ENCODE peak calls at places on chromosome 3, in ten cellular contexts. One of them, this sample, is unnamed.

GRCh38 chr3:13785853-13786455 is 93.9 kb downstream of the WNT7A start:
- DNase-seq in gastrocnemius medialis: no peak
- DNase-seq in IMR-90: no peak
- DNase-seq in tibial nerve: no peak
- DNase-seq in CD8-positive, alpha-beta memory T cell: no peak
- DNase-seq in endodermal cell: no peak
- DNase-seq in left lung: no peak
- DNase-seq in sigmoid colon: no peak
- DNase-seq in aorta: peak; percentile 24
- DNase-seq in A549: no peak
- DNase-seq in this sample: no peak

GRCh38 chr3:196992461-196993065 is 23.9 kb upstream of the PIGZ start:
- DNase-seq in IMR-90: no peak
- DNase-seq in sigmoid colon: peak; percentile 34
- DNase-seq in aorta: no peak
- DNase-seq in A549: no peak
- DNase-seq in left lung: no peak
- DNase-seq in CD8-positive, alpha-beta memory T cell: no peak
- DNase-seq in tibial nerve: no peak
- DNase-seq in gastrocnemius medialis: no peak
- DNase-seq in endodermal cell: no peak
- DNase-seq in this sample: peak; percentile 50

GRCh38 chr3:39638286-39638685 is 170.8 kb downstream of the MOBP start:
- DNase-seq in endodermal cell: no peak
- DNase-seq in CD8-positive, alpha-beta memory T cell: no peak
- DNase-seq in sigmoid colon: no peak
- DNase-seq in aorta: no peak
- DNase-seq in left lung: no peak
- DNase-seq in tibial nerve: no peak
- DNase-seq in IMR-90: no peak
- DNase-seq in A549: no peak
- DNase-seq in gastrocnemius medialis: no peak
- DNase-seq in this sample: no peak

GRCh38 chr3:64038252-64038651 is 15.0 kb upstream of the PSMD6 start:
- DNase-seq in aorta: no peak
- DNase-seq in left lung: no peak
- DNase-seq in tibial nerve: no peak
- DNase-seq in CD8-positive, alpha-beta memory T cell: no peak
- DNase-seq in A549: no peak
- DNase-seq in endodermal cell: no peak
- DNase-seq in gastrocnemius medialis: no peak
- DNase-seq in IMR-90: no peak
- DNase-seq in sigmoid colon: no peak
- DNase-seq in this sample: no peak

GRCh38 chr3:79846148-79846933 is 78.5 kb upstream of the ROBO1 start:
- DNase-seq in A549: no peak
- DNase-seq in endodermal cell: peak; percentile 71
- DNase-seq in aorta: no peak
- DNase-seq in sigmoid colon: no peak
- DNase-seq in CD8-positive, alpha-beta memory T cell: no peak
- DNase-seq in left lung: no peak
- DNase-seq in tibial nerve: no peak
- DNase-seq in IMR-90: no peak
- DNase-seq in gastrocnemius medialis: no peak
- DNase-seq in this sample: no peak

GRCh38 chr3:4417449-4417848 is 49.6 kb downstream of the SUMF1 start:
- DNase-seq in A549: no peak
- DNase-seq in tibial nerve: no peak
- DNase-seq in left lung: no peak
- DNase-seq in CD8-positive, alpha-beta memory T cell: no peak
- DNase-seq in aorta: no peak
- DNase-seq in sigmoid colon: no peak
- DNase-seq in gastrocnemius medialis: no peak
- DNase-seq in endodermal cell: no peak
- DNase-seq in IMR-90: peak; percentile 65
- DNase-seq in this sample: no peak

GRCh38 chr3:111932962-111933361 is 45.9 kb upstream of the ABHD10 start:
- DNase-seq in A549: no peak
- DNase-seq in left lung: no peak
- DNase-seq in IMR-90: no peak
- DNase-seq in gastrocnemius medialis: no peak
- DNase-seq in endodermal cell: no peak
- DNase-seq in CD8-positive, alpha-beta memory T cell: no peak
- DNase-seq in aorta: no peak
- DNase-seq in tibial nerve: no peak
- DNase-seq in sigmoid colon: no peak
- DNase-seq in this sample: no peak

GRCh38 chr3:158683216-158683975 is 10.9 kb upstream of the LXN start:
- DNase-seq in aorta: no peak
- DNase-seq in endodermal cell: no peak
- DNase-seq in IMR-90: peak; percentile 88
- DNase-seq in A549: no peak
- DNase-seq in tibial nerve: no peak
- DNase-seq in left lung: no peak
- DNase-seq in sigmoid colon: no peak
- DNase-seq in gastrocnemius medialis: no peak
- DNase-seq in CD8-positive, alpha-beta memory T cell: no peak
- DNase-seq in this sample: no peak

GRCh38 chr3:115052906-115053305 is 94.2 kb downstream of the ZBTB20 start:
- DNase-seq in aorta: no peak
- DNase-seq in sigmoid colon: no peak
- DNase-seq in left lung: no peak
- DNase-seq in gastrocnemius medialis: no peak
- DNase-seq in CD8-positive, alpha-beta memory T cell: no peak
- DNase-seq in tibial nerve: no peak
- DNase-seq in endodermal cell: no peak
- DNase-seq in A549: no peak
- DNase-seq in IMR-90: no peak
- DNase-seq in this sample: no peak

GRCh38 chr3:147656023-147656422 is 246.9 kb downstream of the ZIC1 start:
- DNase-seq in sigmoid colon: no peak
- DNase-seq in endodermal cell: no peak
- DNase-seq in gastrocnemius medialis: no peak
- DNase-seq in aorta: no peak
- DNase-seq in CD8-positive, alpha-beta memory T cell: no peak
- DNase-seq in IMR-90: no peak
- DNase-seq in tibial nerve: no peak
- DNase-seq in A549: no peak
- DNase-seq in left lung: no peak
- DNase-seq in this sample: no peak

GRCh38 chr3:194046995-194047681 is 88.8 kb upstream of the HES1 start:
- DNase-seq in CD8-positive, alpha-beta memory T cell: no peak
- DNase-seq in gastrocnemius medialis: peak; percentile 91
- DNase-seq in sigmoid colon: peak; percentile 80
- DNase-seq in left lung: peak; percentile 73
- DNase-seq in endodermal cell: no peak
- DNase-seq in A549: no peak
- DNase-seq in tibial nerve: peak; percentile 35
- DNase-seq in IMR-90: no peak
- DNase-seq in aorta: peak; percentile 74
- DNase-seq in this sample: peak; percentile 83

GRCh38 chr3:39361252-39361927 is 21.8 kb upstream of the SLC25A38 start:
- DNase-seq in A549: no peak
- DNase-seq in endodermal cell: no peak
- DNase-seq in tibial nerve: no peak
- DNase-seq in left lung: no peak
- DNase-seq in sigmoid colon: no peak
- DNase-seq in CD8-positive, alpha-beta memory T cell: peak; percentile 51
- DNase-seq in IMR-90: no peak
- DNase-seq in gastrocnemius medialis: no peak
- DNase-seq in aorta: no peak
- DNase-seq in this sample: no peak

GRCh38 chr3:61808526-61808925 is 247.2 kb downstream of the PTPRG start:
- DNase-seq in sigmoid colon: peak; percentile 77
- DNase-seq in IMR-90: no peak
- DNase-seq in CD8-positive, alpha-beta memory T cell: no peak
- DNase-seq in aorta: peak; percentile 70
- DNase-seq in tibial nerve: no peak
- DNase-seq in A549: no peak
- DNase-seq in endodermal cell: no peak
- DNase-seq in gastrocnemius medialis: peak; percentile 30
- DNase-seq in left lung: no peak
- DNase-seq in this sample: no peak

GRCh38 chr3:26365706-26366105 is 256.9 kb upstream of the LRRC3B start:
- DNase-seq in A549: no peak
- DNase-seq in sigmoid colon: no peak
- DNase-seq in IMR-90: no peak
- DNase-seq in gastrocnemius medialis: no peak
- DNase-seq in aorta: no peak
- DNase-seq in left lung: no peak
- DNase-seq in endodermal cell: no peak
- DNase-seq in CD8-positive, alpha-beta memory T cell: no peak
- DNase-seq in tibial nerve: no peak
- DNase-seq in this sample: no peak

DNA sequence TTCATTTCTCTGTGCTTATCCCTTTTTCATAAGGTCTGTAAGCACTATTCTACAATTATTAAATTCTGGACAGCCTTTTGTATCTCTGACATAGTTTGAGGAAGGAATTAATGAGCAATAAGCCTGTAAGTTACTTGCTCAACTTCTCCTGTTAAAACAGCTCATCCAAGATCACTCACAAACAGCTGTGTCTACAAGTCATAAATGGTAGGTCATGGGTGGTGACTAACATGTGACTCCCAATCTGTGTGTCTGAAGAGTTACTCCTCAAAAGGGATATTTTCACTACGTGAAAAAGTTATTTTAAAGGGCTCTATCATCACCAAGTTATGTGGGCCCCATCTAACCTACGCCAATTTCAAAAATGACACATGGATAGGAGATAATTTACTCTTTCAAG is 145.2 kb upstream of the CBLB start:
- DNase-seq in aorta: no peak
- DNase-seq in IMR-90: peak; percentile 99
- DNase-seq in sigmoid colon: no peak
- DNase-seq in endodermal cell: no peak
- DNase-seq in CD8-positive, alpha-beta memory T cell: no peak
- DNase-seq in gastrocnemius medialis: no peak
- DNase-seq in left lung: no peak
- DNase-seq in tibial nerve: peak; percentile 27
- DNase-seq in A549: no peak
- DNase-seq in this sample: no peak
- H3K27ac ChIP-seq in aorta: no peak overlapping the region
- H3K27ac ChIP-seq in IMR-90: no peak overlapping the region
- H3K27ac ChIP-seq in sigmoid colon: no peak overlapping the region
- H3K27ac ChIP-seq in endodermal cell: no peak overlapping the region
- H3K27ac ChIP-seq in CD8-positive, alpha-beta memory T cell: no peak overlapping the region
- H3K27ac ChIP-seq in gastrocnemius medialis: no peak overlapping the region
- H3K27ac ChIP-seq in left lung: peak overlapping the region; percentile 65
- H3K27ac ChIP-seq in tibial nerve: no peak overlapping the region
- H3K27ac ChIP-seq in A549: no peak overlapping the region
- H3K27ac ChIP-seq in this sample: no peak overlapping the region

DNA sequence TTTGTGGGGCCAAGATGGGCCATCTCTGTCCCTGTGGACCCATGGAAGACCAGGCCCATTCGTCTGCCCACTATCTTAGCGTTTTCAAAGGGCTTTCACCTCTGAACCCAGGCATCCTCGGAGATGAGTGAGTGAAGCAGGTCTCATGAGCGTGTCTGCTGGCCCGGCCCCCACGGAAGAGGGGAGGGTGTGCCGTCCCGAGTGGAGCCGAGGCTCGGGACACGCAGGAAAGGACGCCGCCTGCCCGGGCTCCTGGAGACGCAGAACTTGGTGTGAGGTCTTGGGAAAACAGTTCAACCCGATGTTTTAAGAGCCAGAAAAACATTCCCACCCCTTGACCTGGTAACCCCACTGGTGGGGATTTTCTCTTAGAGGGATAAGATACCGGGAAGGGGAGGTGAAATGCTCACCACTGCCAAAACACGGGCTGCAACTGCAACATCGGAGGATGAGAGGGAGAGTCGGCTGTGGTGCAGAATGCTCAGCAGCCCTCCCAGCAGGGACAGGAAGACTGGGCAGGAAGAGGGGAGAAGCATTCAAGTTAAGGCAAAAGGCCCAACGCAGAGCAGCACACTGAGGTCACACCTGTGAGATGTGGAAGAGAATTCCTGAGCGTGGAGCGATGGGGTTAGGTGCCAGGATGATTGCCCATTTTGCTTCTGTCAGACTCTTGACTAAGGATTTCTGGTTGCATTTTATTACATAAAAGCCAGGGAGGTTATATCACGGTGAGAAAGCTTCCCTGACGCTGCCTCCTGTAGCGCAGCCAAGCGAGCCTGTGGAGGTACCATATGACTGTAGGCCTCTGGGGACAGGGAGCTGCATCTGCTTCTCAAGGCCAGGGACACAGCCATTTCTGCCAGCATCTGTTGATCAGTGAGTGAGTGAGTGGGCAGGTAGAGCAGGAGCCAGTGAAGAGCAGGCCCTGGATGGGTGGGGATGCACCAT is 14.1 kb upstream of the STAB1 start:
- DNase-seq in A549: no peak
- DNase-seq in CD8-positive, alpha-beta memory T cell: no peak
- DNase-seq in IMR-90: no peak
- DNase-seq in sigmoid colon: no peak
- DNase-seq in left lung: no peak
- DNase-seq in endodermal cell: no peak
- DNase-seq in tibial nerve: peak; percentile 50
- DNase-seq in gastrocnemius medialis: no peak
- DNase-seq in aorta: no peak
- DNase-seq in this sample: peak; percentile 52
- H3K27ac ChIP-seq in A549: no peak overlapping the region
- H3K27ac ChIP-seq in CD8-positive, alpha-beta memory T cell: no peak overlapping the region
- H3K27ac ChIP-seq in IMR-90: no peak overlapping the region
- H3K27ac ChIP-seq in sigmoid colon: no peak overlapping the region
- H3K27ac ChIP-seq in left lung: no peak overlapping the region
- H3K27ac ChIP-seq in endodermal cell: no peak overlapping the region
- H3K27ac ChIP-seq in tibial nerve: peak overlapping the region; percentile 25
- H3K27ac ChIP-seq in gastrocnemius medialis: no peak overlapping the region
- H3K27ac ChIP-seq in aorta: no peak overlapping the region
- H3K27ac ChIP-seq in this sample: no peak overlapping the region

GRCh38 chr3:140408252-140408651 is 269.6 kb upstream of the TRIM42 start:
- DNase-seq in endodermal cell: no peak
- DNase-seq in IMR-90: no peak
- DNase-seq in gastrocnemius medialis: no peak
- DNase-seq in sigmoid colon: no peak
- DNase-seq in CD8-positive, alpha-beta memory T cell: no peak
- DNase-seq in tibial nerve: no peak
- DNase-seq in aorta: no peak
- DNase-seq in left lung: no peak
- DNase-seq in A549: no peak
- DNase-seq in this sample: no peak

GRCh38 chr3:140403559-140403958 is 274.3 kb upstream of the TRIM42 start:
- DNase-seq in endodermal cell: no peak
- DNase-seq in sigmoid colon: no peak
- DNase-seq in aorta: no peak
- DNase-seq in IMR-90: no peak
- DNase-seq in gastrocnemius medialis: no peak
- DNase-seq in A549: no peak
- DNase-seq in CD8-positive, alpha-beta memory T cell: no peak
- DNase-seq in tibial nerve: no peak
- DNase-seq in left lung: peak; percentile 90
- DNase-seq in this sample: peak; percentile 92

GRCh38 chr3:140406655-140407054 is 271.2 kb upstream of the TRIM42 start:
- DNase-seq in sigmoid colon: no peak
- DNase-seq in tibial nerve: no peak
- DNase-seq in gastrocnemius medialis: no peak
- DNase-seq in endodermal cell: no peak
- DNase-seq in aorta: no peak
- DNase-seq in CD8-positive, alpha-beta memory T cell: no peak
- DNase-seq in IMR-90: no peak
- DNase-seq in A549: no peak
- DNase-seq in left lung: no peak
- DNase-seq in this sample: no peak
- H3K27ac ChIP-seq in sigmoid colon: no peak overlapping the region
- H3K27ac ChIP-seq in tibial nerve: no peak overlapping the region
- H3K27ac ChIP-seq in gastrocnemius medialis: no peak overlapping the region
- H3K27ac ChIP-seq in endodermal cell: no peak overlapping the region
- H3K27ac ChIP-seq in aorta: no peak overlapping the region
- H3K27ac ChIP-seq in CD8-positive, alpha-beta memory T cell: no peak overlapping the region
- H3K27ac ChIP-seq in IMR-90: no peak overlapping the region
- H3K27ac ChIP-seq in A549: no peak overlapping the region
- H3K27ac ChIP-seq in left lung: no peak overlapping the region
- H3K27ac ChIP-seq in this sample: no peak overlapping the region

GRCh38 chr3:126451511-126451910 is 24.2 kb downstream of the ZXDC start:
- DNase-seq in A549: no peak
- DNase-seq in tibial nerve: no peak
- DNase-seq in gastrocnemius medialis: no peak
- DNase-seq in sigmoid colon: peak; percentile 36
- DNase-seq in CD8-positive, alpha-beta memory T cell: no peak
- DNase-seq in endodermal cell: peak; percentile 22
- DNase-seq in IMR-90: no peak
- DNase-seq in aorta: no peak
- DNase-seq in left lung: no peak
- DNase-seq in this sample: peak; percentile 38
- H3K27ac ChIP-seq in A549: no peak overlapping the region
- H3K27ac ChIP-seq in tibial nerve: no peak overlapping the region
- H3K27ac ChIP-seq in gastrocnemius medialis: no peak overlapping the region
- H3K27ac ChIP-seq in sigmoid colon: no peak overlapping the region
- H3K27ac ChIP-seq in CD8-positive, alpha-beta memory T cell: no peak overlapping the region
- H3K27ac ChIP-seq in endodermal cell: no peak overlapping the region
- H3K27ac ChIP-seq in IMR-90: no peak overlapping the region
- H3K27ac ChIP-seq in aorta: no peak overlapping the region
- H3K27ac ChIP-seq in left lung: no peak overlapping the region
- H3K27ac ChIP-seq in this sample: no peak overlapping the region